ENCODE peak calls at places on chromosomes 3 and 15, in six cellular contexts. M is MM.1S; B is GM13977; C is cardiac fibroblast; A is activated CD8-positive, alpha-beta T cell treated with anti-CD3 and anti-CD28 coated beads for 36 hours; J is OCI-LY7. S is an unnamed sample.

GRCh38 chr3:190306513-190307163 is 15.6 kb downstream of the CLDN1 start:
- DNase-seq in J (no peak), B (no peak), M (no peak), C (peak), A (peak), S (no peak)

GRCh38 chr3:14435175-14436011 is 33.0 kb downstream of the SLC6A6 start:
- DNase-seq in C (peak), M (peak), J (no peak), B (no peak), A (no peak), S (no peak)

GRCh38 chr15:58179741-58180381 is 41.7 kb downstream of the AQP9 start:
- DNase-seq in M (no peak), C (peak), B (no peak), A (no peak), J (no peak), S (no peak)

GRCh38 chr15:91469627-91470567 is 369.8 kb downstream of the SV2B start:
- DNase-seq in A (peak), C (no peak), J (no peak), B (no peak), M (no peak), S (no peak)

GRCh38 chr3:24936574-24936973 is 441.9 kb upstream of the THRB start:
- DNase-seq in B (no peak), M (no peak), C (no peak), A (no peak), J (no peak), S (no peak)

GRCh38 chr15:74631935-74632560 is 16.4 kb downstream of the CLK3 start:
- DNase-seq in C (peak), M (peak), B (peak), J (peak), A (peak), S (peak)

GRCh38 chr15:100105101-100105500 is 236.7 kb downstream of the ADAMTS17 start:
- DNase-seq in C (no peak), A (no peak), J (no peak), M (no peak), B (no peak), S (no peak)

GRCh38 chr15:59401810-59402569 is 29.3 kb upstream of the MYO1E start:
- DNase-seq in J (no peak), M (no peak), B (no peak), C (no peak), A (no peak), S (peak)

GRCh38 chr3:152302521-152303021 is 33.8 kb downstream of the MBNL1 start:
- DNase-seq in A (no peak), C (peak), M (no peak), B (no peak), J (no peak), S (no peak)

GRCh38 chr3:73623996-73624362 is 762 bp downstream of the PDZRN3 start:
- DNase-seq in M (no peak), C (peak), J (no peak), B (no peak), A (no peak), S (peak)

GRCh38 chr15:98760975-98761374 is 112.6 kb downstream of the IGF1R start:
- DNase-seq in J (no peak), A (no peak), B (no peak), C (no peak), M (no peak), S (no peak)

GRCh38 chr3:53269888-53270880 is 14.4 kb upstream of the TKT start:
- DNase-seq in J (no peak), B (peak), M (peak), C (peak), A (peak), S (peak)

GRCh38 chr3:52530918-52531635 is 2.6 kb downstream of the NT5DC2 start:
- DNase-seq in A (no peak), J (no peak), M (no peak), B (no peak), C (no peak), S (no peak)

GRCh38 chr3:12938258-12938711 is 96.9 kb upstream of the RPL32 start:
- DNase-seq in B (no peak), M (no peak), C (peak), A (no peak), J (no peak), S (no peak)

GRCh38 chr3:37494206-37494605 is 319.8 kb upstream of the LRRFIP2 start:
- DNase-seq in C (no peak), M (no peak), B (no peak), A (no peak), J (no peak), S (no peak)

GRCh38 chr3:11612515-11613184 is 31.1 kb downstream of the VGLL4 start:
- DNase-seq in C (no peak), J (no peak), A (no peak), M (no peak), B (no peak), S (no peak)

GRCh38 chr3:43505351-43505750 is 116.5 kb downstream of the ANO10 start:
- DNase-seq in A (peak), J (no peak), C (no peak), B (no peak), M (no peak), S (no peak)

GRCh38 chr3:113035387-113035982 is 44.7 kb downstream of the GTPBP8 start:
- DNase-seq in M (peak), A (peak), C (peak), B (peak), J (peak), S (peak)
- TF ChIP-seq CTCF in M (peak), A (peak), C (peak), B (peak), J (peak), S (peak)

DNA sequence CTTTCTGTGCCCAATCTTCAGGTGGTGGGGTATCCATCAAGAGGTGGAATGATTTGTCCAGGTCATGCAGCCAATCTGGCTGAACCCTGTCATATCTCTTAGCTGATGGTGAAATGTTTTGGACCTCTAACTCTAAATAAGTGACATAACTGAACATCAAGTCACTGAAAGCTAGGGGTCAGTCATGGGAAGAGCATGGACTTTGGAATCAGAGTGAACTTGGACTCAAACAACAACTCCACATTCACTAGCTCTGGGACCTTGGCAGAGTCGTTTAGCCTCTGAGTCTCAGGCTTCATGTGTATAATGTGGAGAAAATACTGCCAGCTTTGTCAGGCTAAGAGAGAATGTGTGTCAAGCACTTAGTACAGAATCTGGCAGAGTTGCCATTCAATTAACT is 557.8 kb upstream of the CFAP20DC start:
- DNase-seq in M (no peak), C (peak), B (no peak), A (no peak), J (no peak), S (no peak)
- TF ChIP-seq CTCF in M (no peak), C (no peak), B (no peak), A (no peak), J (no peak), S (no peak)

GRCh38 chr3:57755368-57756021 is 614 bp upstream of the SLMAP start:
- DNase-seq in B (peak), J (peak), A (peak), M (peak), C (peak), S (peak)
- TF ChIP-seq CTCF in B (no peak), J (peak), A (peak), M (peak), C (peak), S (peak)

DNA sequence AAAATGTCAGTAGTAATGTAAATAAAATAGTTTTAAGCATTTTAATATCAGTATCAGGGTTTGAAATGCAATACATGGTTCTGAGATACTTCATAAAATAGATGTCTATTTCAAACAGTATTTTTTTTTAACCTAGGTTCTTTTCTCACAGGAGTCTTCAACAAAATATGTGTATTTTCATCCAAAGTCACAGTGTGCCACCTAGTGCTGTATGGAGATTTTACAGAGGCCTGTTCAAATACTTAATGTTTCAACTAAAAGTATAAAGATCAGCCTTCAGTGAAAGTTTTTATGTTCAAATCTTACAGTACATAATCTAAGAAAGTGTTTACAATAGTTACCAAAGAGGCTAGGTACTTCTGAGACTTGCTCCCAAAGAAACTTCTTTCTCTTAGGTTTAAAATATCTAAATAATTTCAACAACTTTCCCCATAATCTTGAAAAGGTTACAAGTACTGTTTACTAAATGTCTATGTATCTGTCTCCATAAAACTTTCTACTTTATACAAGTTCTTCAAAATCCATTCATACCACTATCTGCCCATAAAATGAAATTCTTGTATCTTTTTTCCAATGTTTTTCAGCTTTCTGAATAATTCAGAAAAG is 38.3 kb downstream of the SCAPER start:
- DNase-seq in M (peak), J (peak), C (peak), A (peak), B (peak), S (no peak)
- TF ChIP-seq CTCF in M (peak), J (peak), C (peak), A (peak), B (peak), S (peak)

GRCh38 chr15:23628612-23629233 is 18.9 kb downstream of the MAGEL2 start:
- DNase-seq in A (no peak), B (no peak), J (no peak), M (no peak), C (no peak), S (no peak)

GRCh38 chr15:23629234-23629805 is 18.3 kb downstream of the MAGEL2 start:
- DNase-seq in A (no peak), J (peak), C (no peak), B (no peak), M (peak), S (no peak)
- TF ChIP-seq CTCF in A (no peak), J (peak), C (peak), B (peak), M (peak), S (peak)

GRCh38 chr15:45995800-45996199 is 361.0 kb downstream of the SQOR start:
- DNase-seq in A (no peak), J (no peak), M (no peak), B (no peak), C (no peak), S (no peak)
- TF ChIP-seq CTCF in A (no peak), J (no peak), M (no peak), B (no peak), C (no peak), S (no peak)

GRCh38 chr3:149902498-149903139 is 68.1 kb downstream of the PFN2 start:
- DNase-seq in J (peak), M (no peak), A (no peak), B (no peak), C (peak), S (no peak)
- TF ChIP-seq CTCF in J (peak), M (peak), A (peak), B (no peak), C (peak), S (peak)

DNA sequence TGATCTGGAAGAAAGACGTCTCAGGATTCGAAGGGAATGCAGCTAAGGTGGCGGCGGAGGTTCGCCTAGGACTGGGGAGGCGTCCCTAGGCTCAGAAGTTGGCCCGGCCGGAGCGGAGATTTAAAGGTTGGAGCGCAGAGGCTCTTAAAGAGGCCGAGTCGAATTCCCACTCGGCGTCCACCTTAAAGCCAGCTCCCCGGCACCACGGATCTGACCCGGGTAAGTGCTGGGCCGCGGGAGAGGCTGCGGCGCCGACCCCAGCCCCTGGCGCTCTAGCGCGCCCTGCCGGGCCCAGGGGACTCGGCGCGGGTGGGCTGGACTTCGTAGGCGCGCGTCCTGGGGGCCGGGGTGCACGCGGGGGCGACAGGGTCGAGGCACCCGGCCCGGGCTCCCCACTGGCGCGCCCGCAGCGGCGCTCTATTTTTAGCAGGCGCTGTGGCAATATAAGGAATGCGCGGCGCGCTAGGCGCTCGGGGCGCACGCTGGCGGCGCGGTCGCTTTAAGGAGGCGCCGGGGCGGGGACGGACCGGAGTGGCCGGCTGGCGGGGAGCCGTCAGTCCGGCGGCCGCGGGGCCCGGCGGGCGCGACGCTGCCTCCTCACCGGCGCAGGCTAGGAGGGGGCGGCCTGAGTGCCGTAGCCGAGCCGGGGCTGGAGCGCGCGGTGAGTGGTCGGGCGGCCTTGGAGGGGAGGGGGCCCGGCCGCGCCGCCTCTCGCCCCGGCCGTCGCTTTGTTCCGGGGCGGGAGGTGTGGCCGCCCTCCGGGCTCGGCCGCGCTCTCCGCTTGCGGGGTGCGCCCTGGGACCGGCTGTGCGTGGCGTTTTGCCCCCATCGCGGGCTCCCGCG is at the start of gene MRAS:
- DNase-seq in C (peak), M (peak), J (no peak), A (peak), B (peak), S (peak)
- TF ChIP-seq CTCF in C (no peak), M (peak), J (no peak), A (peak), B (peak), S (peak)

GRCh38 chr3:85360742-85361387 is 402.1 kb downstream of the CADM2 start:
- DNase-seq in A (peak), J (peak), M (peak), C (peak), B (peak), S (peak)
- TF ChIP-seq CTCF in A (peak), J (peak), M (peak), C (peak), B (peak), S (peak)

S was measured in nephron progenitor cell.